ENCODE peak calls at places on chromosomes 13 and 19, in five cellular contexts. One of them, this sample, is unnamed.
A peak's percentile ranks its signal among the peaks of the same experiment; 100 is the strongest.

GRCh38 chr19:44795398-44795987 is 13.4 kb upstream of the BCAM start:
- DNase-seq in foreskin keratinocyte: no peak
- DNase-seq in breast epithelium: no peak
- DNase-seq in fibroblast of the aortic adventitia: no peak
- DNase-seq in non-pigmented ciliary epithelial cell: no peak
- DNase-seq in this sample: no peak

GRCh38 chr19:49873834-49874233 is 3.3 kb downstream of the AKT1S1 start:
- DNase-seq in breast epithelium: no peak
- DNase-seq in non-pigmented ciliary epithelial cell: no peak
- DNase-seq in fibroblast of the aortic adventitia: no peak
- DNase-seq in foreskin keratinocyte: no peak
- DNase-seq in this sample: no peak

GRCh38 chr13:22031702-22032286 is 360.9 kb downstream of the FGF9 start:
- DNase-seq in foreskin keratinocyte: no peak
- DNase-seq in breast epithelium: no peak
- DNase-seq in non-pigmented ciliary epithelial cell: no peak
- DNase-seq in fibroblast of the aortic adventitia: no peak
- DNase-seq in this sample: no peak

GRCh38 chr19:49552749-49553148 is 24.9 kb downstream of the RCN3 start:
- DNase-seq in foreskin keratinocyte: no peak
- DNase-seq in breast epithelium: no peak
- DNase-seq in fibroblast of the aortic adventitia: no peak
- DNase-seq in non-pigmented ciliary epithelial cell: no peak
- DNase-seq in this sample: no peak

GRCh38 chr19:42323852-42324654 is 1.4 kb upstream of the MEGF8 start:
- DNase-seq in foreskin keratinocyte: no peak
- DNase-seq in non-pigmented ciliary epithelial cell: no peak
- DNase-seq in breast epithelium: no peak
- DNase-seq in fibroblast of the aortic adventitia: no peak
- DNase-seq in this sample: no peak

GRCh38 chr19:3065675-3066357 is 3.5 kb upstream of the TLE5 start:
- DNase-seq in non-pigmented ciliary epithelial cell: no peak
- DNase-seq in foreskin keratinocyte: no peak
- DNase-seq in fibroblast of the aortic adventitia: no peak
- DNase-seq in breast epithelium: no peak
- DNase-seq in this sample: no peak

GRCh38 chr13:65378943-65379519 is 1851.1 kb downstream of the PCDH9 start:
- DNase-seq in foreskin keratinocyte: peak; percentile 12
- DNase-seq in breast epithelium: no peak
- DNase-seq in fibroblast of the aortic adventitia: peak; percentile 2
- DNase-seq in non-pigmented ciliary epithelial cell: no peak
- DNase-seq in this sample: no peak

GRCh38 chr19:8017808-8018207 is 12.4 kb upstream of the ELAVL1 start:
- DNase-seq in fibroblast of the aortic adventitia: no peak
- DNase-seq in breast epithelium: no peak
- DNase-seq in non-pigmented ciliary epithelial cell: no peak
- DNase-seq in foreskin keratinocyte: no peak
- DNase-seq in this sample: no peak

GRCh38 chr13:78602561-78603239 is 652 bp downstream of the POU4F1 start:
- DNase-seq in fibroblast of the aortic adventitia: no peak
- DNase-seq in foreskin keratinocyte: no peak
- DNase-seq in non-pigmented ciliary epithelial cell: no peak
- DNase-seq in breast epithelium: no peak
- DNase-seq in this sample: no peak

GRCh38 chr13:44004881-44005280 is 125.2 kb downstream of the LACC1 start:
- DNase-seq in fibroblast of the aortic adventitia: peak; percentile 39
- DNase-seq in foreskin keratinocyte: peak; percentile 70
- DNase-seq in non-pigmented ciliary epithelial cell: peak; percentile 50
- DNase-seq in breast epithelium: no peak
- DNase-seq in this sample: peak; percentile 52

GRCh38 chr13:44451109-44451508 is 77.5 kb downstream of the SERP2 start:
- DNase-seq in foreskin keratinocyte: no peak
- DNase-seq in non-pigmented ciliary epithelial cell: no peak
- DNase-seq in breast epithelium: no peak
- DNase-seq in fibroblast of the aortic adventitia: no peak
- DNase-seq in this sample: no peak

GRCh38 chr19:18948075-18948975 is 7.3 kb upstream of the HOMER3 start:
- DNase-seq in fibroblast of the aortic adventitia: no peak
- DNase-seq in breast epithelium: no peak
- DNase-seq in foreskin keratinocyte: no peak
- DNase-seq in non-pigmented ciliary epithelial cell: no peak
- DNase-seq in this sample: no peak

GRCh38 chr13:99378985-99379734 is 72.0 kb upstream of the GPR183 start:
- DNase-seq in non-pigmented ciliary epithelial cell: no peak
- DNase-seq in breast epithelium: no peak
- DNase-seq in fibroblast of the aortic adventitia: no peak
- DNase-seq in foreskin keratinocyte: no peak
- DNase-seq in this sample: no peak

GRCh38 chr13:79108914-79109643 is 297.0 kb downstream of the RBM26 start:
- DNase-seq in fibroblast of the aortic adventitia: no peak
- DNase-seq in foreskin keratinocyte: no peak
- DNase-seq in breast epithelium: no peak
- DNase-seq in non-pigmented ciliary epithelial cell: no peak
- DNase-seq in this sample: no peak

GRCh38 chr19:3646336-3647092 is 19.9 kb upstream of the CACTIN start:
- DNase-seq in foreskin keratinocyte: no peak
- DNase-seq in non-pigmented ciliary epithelial cell: no peak
- DNase-seq in fibroblast of the aortic adventitia: no peak
- DNase-seq in breast epithelium: no peak
- DNase-seq in this sample: no peak

GRCh38 chr19:39293394-39293793 is 2.8 kb upstream of the IFNL1 start:
- DNase-seq in foreskin keratinocyte: no peak
- DNase-seq in fibroblast of the aortic adventitia: no peak
- DNase-seq in non-pigmented ciliary epithelial cell: no peak
- DNase-seq in breast epithelium: no peak
- DNase-seq in this sample: no peak

GRCh38 chr13:61760102-61760501 is 344.5 kb upstream of the PCDH20 start:
- DNase-seq in fibroblast of the aortic adventitia: no peak
- DNase-seq in non-pigmented ciliary epithelial cell: no peak
- DNase-seq in foreskin keratinocyte: no peak
- DNase-seq in breast epithelium: no peak
- DNase-seq in this sample: no peak

GRCh38 chr13:33134213-33134612 is 118.0 kb downstream of the KL start:
- DNase-seq in breast epithelium: no peak
- DNase-seq in non-pigmented ciliary epithelial cell: no peak
- DNase-seq in fibroblast of the aortic adventitia: no peak
- DNase-seq in foreskin keratinocyte: no peak
- DNase-seq in this sample: no peak

GRCh38 chr19:795691-796581 is 1.3 kb upstream of the PTBP1 start:
- DNase-seq in non-pigmented ciliary epithelial cell: no peak
- DNase-seq in breast epithelium: no peak
- DNase-seq in fibroblast of the aortic adventitia: no peak
- DNase-seq in foreskin keratinocyte: no peak
- DNase-seq in this sample: no peak

GRCh38 chr13:44795176-44795575 is 194.1 kb downstream of the NUFIP1 start:
- DNase-seq in non-pigmented ciliary epithelial cell: no peak
- DNase-seq in breast epithelium: no peak
- DNase-seq in fibroblast of the aortic adventitia: peak; percentile 84
- DNase-seq in foreskin keratinocyte: no peak
- DNase-seq in this sample: no peak